ENCODE peak calls at places on chromosome 21, in five cellular contexts. L is IMR-90, F is mesenchymal stem cell, G is H9, V is neuronal stem cell. W is an unnamed sample.

GRCh38 chr21:25402134-25402957 is 204.9 kb downstream of the MRPL39 start:
- DNase-seq in G (no peak), V (no peak), L (no peak), F (no peak), W (no peak)

GRCh38 chr21:17512245-17513213 is at the start of gene CXADR:
- DNase-seq in V (peak; percentile 92), F (peak; percentile 33), L (no peak), G (peak; percentile 93), W (peak; percentile 39)

GRCh38 chr21:42671778-42672593 is 18.6 kb downstream of the PDE9A start:
- DNase-seq in G (no peak), V (no peak), L (no peak), F (peak; percentile 22), W (no peak)

GRCh38 chr21:29075706-29076447 is 2.4 kb upstream of the CCT8 start:
- DNase-seq in V (no peak), L (peak; percentile 35), F (no peak), G (no peak), W (no peak)

GRCh38 chr21:28069446-28069845 is 923.2 kb downstream of the LTN1 start:
- DNase-seq in V (no peak), F (peak; percentile 31), L (peak; percentile 83), G (peak; percentile 26), W (no peak)

GRCh38 chr21:24290151-24290833 is 1317.0 kb downstream of the MRPL39 start:
- DNase-seq in F (no peak), L (no peak), V (no peak), G (no peak), W (no peak)

GRCh38 chr21:25985990-25986389 is 184.6 kb downstream of the APP start:
- DNase-seq in V (no peak), L (no peak), G (no peak), F (no peak), W (no peak)

GRCh38 chr21:41931041-41931451 is 22.8 kb downstream of the C2CD2 start:
- DNase-seq in F (peak; percentile 33), G (no peak), L (no peak), V (no peak), W (peak; percentile 50)

GRCh38 chr21:29656504-29657227 is 283.1 kb downstream of the GRIK1 start:
- DNase-seq in G (no peak), L (peak; percentile 85), F (peak; percentile 83), V (no peak), W (no peak)

GRCh38 chr21:26405735-26406361 is 167.2 kb downstream of the CYYR1 start:
- DNase-seq in F (peak; percentile 79), L (peak; percentile 72), V (no peak), G (peak; percentile 36), W (peak; percentile 90)

GRCh38 chr21:31180256-31181088 is 142.2 kb upstream of the KRTAP19-8 start:
- DNase-seq in F (peak; percentile 63), G (no peak), L (peak; percentile 54), V (no peak), W (peak; percentile 25)

GRCh38 chr21:21159253-21159899 is 161.2 kb downstream of the NCAM2 start:
- DNase-seq in F (no peak), V (no peak), L (peak; percentile 64), G (no peak), W (no peak)

GRCh38 chr21:17540530-17540929 is 27.7 kb downstream of the CXADR start:
- DNase-seq in F (no peak), L (no peak), V (no peak), G (no peak), W (no peak)

GRCh38 chr21:16358784-16359183 is 629.0 kb downstream of the USP25 start:
- DNase-seq in L (no peak), F (no peak), G (no peak), V (no peak), W (no peak)

GRCh38 chr21:41895643-41896493 is 16.7 kb upstream of the PRDM15 start:
- DNase-seq in V (no peak), F (no peak), G (peak; percentile 72), L (peak; percentile 18), W (no peak)

GRCh38 chr21:42379425-42380215 is 13.3 kb upstream of the TFF1 start:
- DNase-seq in L (no peak), V (no peak), G (no peak), F (no peak), W (no peak)

GRCh38 chr21:41667136-41667535 is 99.7 kb downstream of the RIPK4 start:
- DNase-seq in F (no peak), V (no peak), L (no peak), G (no peak), W (no peak)

GRCh38 chr21:15850645-15851044 is 120.9 kb downstream of the USP25 start:
- DNase-seq in L (peak; percentile 72), G (no peak), F (peak; percentile 71), V (no peak), W (peak; percentile 28)

DNA sequence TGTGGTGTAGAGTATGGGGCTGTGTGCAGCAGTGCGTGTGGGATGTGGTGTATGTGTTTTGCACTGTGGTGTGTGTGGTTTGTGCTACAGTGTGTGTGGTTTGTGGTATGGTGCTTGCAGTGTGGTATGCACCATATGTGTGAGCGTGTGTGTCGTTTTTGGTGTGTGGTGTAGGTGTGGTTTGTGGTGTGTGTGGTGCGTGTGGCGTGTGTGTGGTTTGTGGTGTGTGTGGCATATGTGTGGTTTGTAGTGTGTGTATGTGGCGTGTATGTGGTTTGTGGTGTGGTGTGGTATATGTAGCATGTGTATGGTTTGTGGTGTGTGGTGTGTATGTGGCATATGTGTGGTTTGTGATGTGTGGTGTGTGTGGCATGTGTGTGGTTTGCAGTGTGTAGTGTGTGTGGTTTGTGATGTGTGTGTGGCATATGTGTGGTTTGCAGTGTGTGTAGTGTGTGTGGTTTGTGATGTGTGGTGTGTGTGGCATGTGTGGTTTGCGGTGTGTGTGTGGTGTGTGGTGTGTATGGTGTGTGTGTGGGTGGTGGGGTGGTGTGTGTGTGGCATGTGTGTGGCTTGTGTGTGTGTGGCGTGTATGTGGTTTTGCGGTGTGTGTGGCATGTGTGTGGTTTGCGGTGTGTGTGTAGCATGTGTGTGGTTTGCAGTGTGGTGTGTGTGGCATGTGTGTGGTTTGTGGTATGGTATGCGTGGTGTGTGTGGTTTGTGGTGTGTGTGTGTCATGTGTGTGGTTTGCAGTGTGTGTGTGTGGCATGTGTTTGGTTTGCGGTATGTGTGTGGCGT is 53.5 kb upstream of the TRAPPC10 start:
- DNase-seq in V (no peak), F (no peak), L (no peak), G (no peak), W (no peak)
- H3K14ac ChIP-seq in V (peak overlapping the region; percentile 3), F (peak overlapping the region; percentile 80), L (peak overlapping the region; percentile 3), G (no peak overlapping the region), W (no peak overlapping the region)

GRCh38 chr21:39001341-39001740 is 181.9 kb downstream of the PSMG1 start:
- DNase-seq in L (peak; percentile 39), V (no peak), F (no peak), G (no peak), W (no peak)
- H3K27ac ChIP-seq in L (no peak overlapping the region), V (no peak overlapping the region), F (no peak overlapping the region), G (no peak overlapping the region), W (no peak overlapping the region)

DNA sequence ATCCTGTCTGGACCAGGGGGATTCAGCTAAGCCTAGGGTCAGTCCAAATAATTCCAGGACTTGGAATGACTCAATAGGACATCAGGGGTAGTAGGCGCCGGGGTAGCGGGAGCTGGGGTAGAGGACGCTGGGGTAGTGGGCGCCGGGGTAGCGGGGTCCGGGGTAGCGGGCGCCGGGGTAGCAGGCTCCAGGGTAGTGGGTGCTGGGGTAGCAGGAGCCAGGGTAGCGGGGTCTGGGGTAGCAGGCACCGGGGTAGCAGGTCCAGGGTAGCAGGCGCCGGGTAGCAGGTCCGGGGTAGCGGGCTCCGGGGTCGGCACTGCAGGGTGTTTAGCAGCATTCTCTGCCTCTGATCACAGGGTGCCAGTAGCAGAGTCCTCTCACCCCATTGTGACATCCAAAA is 248.9 kb downstream of the KCNJ6 start:
- DNase-seq in L (no peak), G (no peak), F (no peak), V (no peak), W (no peak)
- H2BK5ac ChIP-seq in L (no peak overlapping the region), G (no peak overlapping the region), F (no peak overlapping the region), V (no peak overlapping the region), W (no peak overlapping the region)

GRCh38 chr21:14058566-14058965 is 152.2 kb downstream of the LIPI start:
- DNase-seq in L (no peak), F (no peak), G (no peak), V (no peak), W (no peak)

GRCh38 chr21:14054682-14055081 is 156.1 kb downstream of the LIPI start:
- DNase-seq in L (no peak), F (no peak), G (no peak), V (no peak), W (no peak)

GRCh38 chr21:14057313-14057712 is 153.4 kb downstream of the LIPI start:
- DNase-seq in L (no peak), F (no peak), V (no peak), G (no peak), W (no peak)

GRCh38 chr21:14056771-14057191 is 154.0 kb downstream of the LIPI start:
- DNase-seq in L (no peak), V (no peak), G (peak; percentile 23), F (no peak), W (no peak)
- H3K14ac ChIP-seq in L (no peak overlapping the region), V (peak overlapping the region; percentile 14), G (no peak overlapping the region), F (peak overlapping the region; percentile 69), W (no peak overlapping the region)

GRCh38 chr21:40577285-40578043 is 269.5 kb downstream of the DSCAM start:
- DNase-seq in G (no peak), V (no peak), L (no peak), F (no peak), W (no peak)
- H3K27ac ChIP-seq in G (no peak overlapping the region), V (no peak overlapping the region), L (no peak overlapping the region), F (no peak overlapping the region), W (no peak overlapping the region)

GRCh38 chr21:36820176-36821031 is 121.5 kb downstream of the SIM2 start:
- DNase-seq in G (peak; percentile 89), V (no peak), L (no peak), F (no peak), W (no peak)
- H2BK5ac ChIP-seq in G (no peak overlapping the region), V (peak overlapping the region; percentile 43), L (no peak overlapping the region), F (no peak overlapping the region), W (no peak overlapping the region)

GRCh38 chr21:34594566-34595234 is 20.2 kb downstream of the RCAN1 start:
- DNase-seq in F (no peak), G (no peak), L (no peak), V (no peak), W (peak; percentile 86)
- H3K14ac ChIP-seq in F (no peak overlapping the region), G (no peak overlapping the region), L (no peak overlapping the region), V (no peak overlapping the region), W (peak overlapping the region; percentile 6)

GRCh38 chr21:45417256-45417950 is 12.4 kb downstream of the COL18A1 start:
- DNase-seq in V (no peak), G (no peak), F (no peak), L (no peak), W (no peak)
- H3K27ac ChIP-seq in V (no peak overlapping the region), G (no peak overlapping the region), F (no peak overlapping the region), L (no peak overlapping the region), W (no peak overlapping the region)

DNA sequence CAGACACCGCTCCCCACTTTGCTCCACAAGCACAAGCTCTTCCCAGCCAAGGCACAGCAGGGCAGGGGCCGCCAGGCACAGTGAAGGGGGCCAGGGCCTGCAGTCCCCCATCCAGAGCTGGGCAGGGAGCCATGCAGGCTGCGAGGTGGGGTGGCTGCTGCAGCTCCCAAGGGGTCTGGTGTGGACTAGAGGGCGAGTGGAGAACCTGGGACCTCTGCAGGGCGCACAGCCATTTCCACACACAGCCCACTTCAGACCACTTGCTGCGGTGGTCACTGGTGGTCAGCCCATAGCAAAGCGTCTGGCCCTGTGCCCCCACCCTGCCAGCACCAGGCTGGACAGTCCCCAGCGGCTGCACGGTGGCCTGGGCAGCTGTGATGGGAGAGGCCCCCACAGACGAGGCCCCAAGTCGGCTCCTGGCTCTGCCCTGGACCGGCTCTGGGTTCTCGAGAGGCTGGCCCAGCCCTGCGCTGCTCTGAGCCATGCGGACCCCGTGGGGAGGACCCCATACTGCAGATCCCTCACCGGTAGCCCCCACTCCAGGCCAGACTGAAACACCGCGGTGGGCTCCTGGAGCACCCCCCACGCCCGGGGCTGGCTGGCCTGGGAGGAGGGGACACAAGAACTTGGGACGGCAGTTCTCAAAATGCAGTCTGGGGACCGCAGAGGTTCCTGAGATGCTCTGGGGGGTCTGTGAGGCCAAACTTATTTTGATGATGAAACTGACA is 47.1 kb upstream of the COL6A2 start:
- DNase-seq in V (no peak), L (no peak), G (no peak), F (no peak), W (no peak)
- H2BK5ac ChIP-seq in V (peak overlapping the region; percentile 77), L (peak overlapping the region; percentile 99), G (no peak overlapping the region), F (no peak overlapping the region), W (no peak overlapping the region)